ENCODE peak calls at places on chromosomes 16 and 17, in six cellular contexts. A is prostate gland, M is GM23338, R is upper lobe of left lung, L is transverse colon, C is breast epithelium. P is an unnamed sample.

GRCh38 chr17:6753565-6753964 is 2.3 kb upstream of the XAF1 start:
- DNase-seq in A (no peak), M (no peak), R (no peak), L (no peak), C (no peak), P (no peak)

GRCh38 chr17:36940313-36941264 is 3.3 kb downstream of the LHX1 start:
- DNase-seq in A (no peak), M (peak; percentile 50), R (no peak), L (no peak), C (no peak), P (no peak)

GRCh38 chr17:45940826-45941225 is 46.5 kb downstream of the MAPT start:
- DNase-seq in A (peak; percentile 75), M (no peak), R (peak; percentile 81), L (peak; percentile 26), C (peak; percentile 63), P (no peak)

GRCh38 chr17:48374650-48375230 is 55.3 kb downstream of the SKAP1 start:
- DNase-seq in A (no peak), M (peak; percentile 85), R (peak; percentile 25), L (peak; percentile 67), C (no peak), P (no peak)

GRCh38 chr16:50303041-50303604 is 36.8 kb downstream of the ADCY7 start:
- DNase-seq in A (no peak), M (no peak), R (peak; percentile 21), L (no peak), C (no peak), P (peak; percentile 51)

GRCh38 chr17:62781356-62781755 is 26.8 kb downstream of the MARCHF10 start:
- DNase-seq in A (no peak), M (no peak), R (peak; percentile 32), L (no peak), C (no peak), P (no peak)

GRCh38 chr17:67836205-67836987 is 11.1 kb downstream of the BPTF start:
- DNase-seq in A (no peak), M (no peak), R (no peak), L (no peak), C (no peak), P (no peak)

GRCh38 chr16:351804-352520 is 561 bp downstream of the AXIN1 start:
- DNase-seq in A (no peak), M (peak; percentile 61), R (no peak), L (peak; percentile 46), C (no peak), P (peak; percentile 93)

GRCh38 chr17:8574687-8575086 is 55.8 kb downstream of the MYH10 start:
- DNase-seq in A (no peak), M (peak; percentile 22), R (no peak), L (no peak), C (no peak), P (no peak)

GRCh38 chr16:31141489-31142108 is 6.1 kb upstream of the PRSS8 start:
- DNase-seq in A (no peak), M (no peak), R (peak; percentile 47), L (no peak), C (no peak), P (peak; percentile 87)

GRCh38 chr16:588639-588888 is 1.3 kb upstream of the RAB40C start:
- DNase-seq in A (no peak), M (peak; percentile 78), R (peak; percentile 47), L (peak; percentile 64), C (no peak), P (peak; percentile 92)

GRCh38 chr17:9291912-9292562 is 270.7 kb downstream of the NTN1 start:
- DNase-seq in A (peak; percentile 46), M (peak; percentile 60), R (no peak), L (peak; percentile 43), C (peak; percentile 55), P (peak; percentile 74)

GRCh38 chr16:67537636-67538591 is 9.3 kb downstream of the RIPOR1 start:
- DNase-seq in A (peak; percentile 31), M (peak; percentile 52), R (peak; percentile 81), L (peak; percentile 73), C (peak; percentile 64), P (peak; percentile 95)

GRCh38 chr16:87648236-87648635 is 45.9 kb downstream of the JPH3 start:
- DNase-seq in A (no peak), M (no peak), R (no peak), L (no peak), C (no peak), P (no peak)

GRCh38 chr16:1989826-1990335 is at the start of gene SYNGR3:
- DNase-seq in A (no peak), M (peak; percentile 54), R (no peak), L (no peak), C (no peak), P (no peak)

GRCh38 chr17:80732268-80732667 is 187.6 kb downstream of the RPTOR start:
- DNase-seq in A (no peak), M (no peak), R (no peak), L (no peak), C (no peak), P (no peak)

GRCh38 chr16:76052725-76053124 is 224.5 kb upstream of the CNTNAP4 start:
- DNase-seq in A (no peak), M (no peak), R (no peak), L (no peak), C (no peak), P (no peak)

GRCh38 chr16:53631236-53631635 is 72.4 kb downstream of the RPGRIP1L start:
- DNase-seq in A (no peak), M (no peak), R (no peak), L (no peak), C (no peak), P (no peak)

DNA sequence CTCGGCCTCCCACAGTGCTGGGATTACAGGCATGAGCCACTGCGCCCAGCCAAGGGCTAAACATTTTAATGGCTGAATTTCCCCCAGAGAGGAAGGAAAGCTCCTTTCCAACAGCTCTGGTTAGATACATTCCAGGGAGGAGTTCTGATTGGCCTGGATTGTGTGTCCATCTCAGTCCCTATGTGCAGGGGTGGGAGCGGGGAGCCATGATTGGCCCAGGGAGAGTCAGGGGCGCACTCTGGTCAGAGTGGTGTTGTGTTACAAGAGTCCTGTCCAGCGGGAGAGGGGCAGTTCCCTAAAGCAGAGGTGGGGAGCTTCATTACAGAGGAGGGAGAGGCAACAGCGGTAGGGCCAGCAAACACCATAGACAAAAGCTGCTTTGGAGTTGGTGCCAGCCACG is 75.0 kb downstream of the RAP1GAP2 start:
- DNase-seq in A (no peak), M (peak; percentile 92), R (no peak), L (no peak), C (no peak), P (no peak)
- H3K4me1 ChIP-seq in A (no peaks in the 10 kb centered on the region), M (peaks cover 56% of the 10 kb centered on the region), R (no peaks in the 10 kb centered on the region), L (no peaks in the 10 kb centered on the region), C (no peaks in the 10 kb centered on the region), P (no peaks in the 10 kb centered on the region)

DNA sequence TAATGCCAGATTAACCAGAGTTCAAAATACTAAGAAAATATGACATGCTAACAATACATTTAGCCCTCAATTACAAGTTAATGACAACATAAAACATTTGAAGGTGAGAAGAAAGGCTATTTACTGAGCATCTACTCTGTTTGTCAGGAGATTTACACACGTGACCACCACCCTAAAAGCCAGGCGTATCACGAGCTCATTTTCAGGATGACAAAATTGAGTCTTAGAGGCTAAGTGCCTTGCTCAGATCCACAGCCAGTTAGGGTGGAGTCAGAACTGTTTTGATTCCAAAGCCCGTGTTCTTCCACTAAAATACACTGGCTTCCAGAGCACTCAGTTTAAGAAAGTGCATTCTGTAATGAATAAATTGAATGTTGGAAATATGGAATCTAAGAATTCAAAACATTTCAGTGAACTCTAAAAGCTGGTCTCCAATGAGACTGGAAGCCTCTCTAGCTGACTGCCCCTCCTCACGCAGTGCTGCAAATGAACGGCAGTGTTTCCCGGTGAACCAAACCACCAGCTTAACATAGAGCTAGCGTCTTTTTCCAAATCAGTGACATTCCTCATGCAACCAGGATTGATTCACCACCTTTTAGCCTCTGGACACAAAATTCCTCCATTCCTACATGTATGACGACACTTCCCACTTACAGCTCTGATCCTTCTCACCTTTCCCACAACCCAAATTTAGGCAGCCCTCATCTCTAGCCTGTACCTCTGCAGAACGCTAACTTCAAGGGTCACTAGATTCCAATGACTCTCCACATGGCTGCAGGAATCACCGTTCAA is 5.9 kb downstream of the ZDHHC7 start:
- DNase-seq in A (no peak), M (no peak), R (no peak), L (no peak), C (no peak), P (no peak)
- TF ChIP-seq POLR2AphosphoS5 in A (peak; percentile 28), M (no peak), R (no peak), L (peak; percentile 4), C (peak; percentile 39), P (no peak)

DNA sequence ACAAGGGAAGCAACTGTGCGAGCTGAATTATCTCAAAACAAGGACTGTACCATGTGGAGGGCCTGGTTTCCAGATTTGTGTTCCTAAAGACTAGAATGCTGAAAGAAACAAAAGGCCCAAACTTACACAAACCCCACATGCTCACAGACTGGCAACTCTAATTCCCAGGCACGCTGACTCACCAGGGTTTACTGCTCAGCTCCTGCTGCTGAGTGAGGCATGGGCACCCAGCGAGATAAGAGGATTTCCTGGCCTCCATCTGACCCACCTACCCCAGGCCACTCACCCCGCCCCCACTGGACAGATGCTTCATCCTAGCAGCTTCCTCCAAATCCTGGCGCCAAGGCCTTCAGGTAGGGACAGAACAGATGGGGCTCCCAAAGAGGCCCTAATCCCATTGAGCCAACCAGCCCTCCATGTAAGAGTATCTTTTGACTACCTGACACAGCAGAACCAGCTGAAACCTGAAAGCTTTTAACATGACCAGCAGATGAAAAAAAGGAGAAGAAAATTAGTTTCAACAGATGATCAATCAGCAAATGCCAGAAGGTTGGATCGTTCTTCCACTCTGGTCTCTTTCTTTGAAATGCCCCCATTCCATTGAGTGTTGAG is 33.9 kb downstream of the DCUN1D3 start:
- DNase-seq in A (no peak), M (no peak), R (no peak), L (peak; percentile 17), C (no peak), P (no peak)
- H3K27ac ChIP-seq in A (peak overlapping the region; percentile 33), M (peak overlapping the region; percentile 30), R (peak overlapping the region; percentile 12), L (peak overlapping the region; percentile 68), C (peak overlapping the region; percentile 49), P (no peak overlapping the region)

GRCh38 chr17:2083613-2084128 is 28.8 kb downstream of the HIC1 start:
- DNase-seq in A (no peak), M (no peak), R (peak; percentile 88), L (peak; percentile 44), C (no peak), P (no peak)
- H3K4me1 ChIP-seq in A (peaks cover 13% of the 10 kb centered on the region), M (no peaks in the 10 kb centered on the region), R (peaks cover 61% of the 10 kb centered on the region), L (peaks cover 69% of the 10 kb centered on the region), C (peaks cover 27% of the 10 kb centered on the region), P (peaks cover 71% of the 10 kb centered on the region)

DNA sequence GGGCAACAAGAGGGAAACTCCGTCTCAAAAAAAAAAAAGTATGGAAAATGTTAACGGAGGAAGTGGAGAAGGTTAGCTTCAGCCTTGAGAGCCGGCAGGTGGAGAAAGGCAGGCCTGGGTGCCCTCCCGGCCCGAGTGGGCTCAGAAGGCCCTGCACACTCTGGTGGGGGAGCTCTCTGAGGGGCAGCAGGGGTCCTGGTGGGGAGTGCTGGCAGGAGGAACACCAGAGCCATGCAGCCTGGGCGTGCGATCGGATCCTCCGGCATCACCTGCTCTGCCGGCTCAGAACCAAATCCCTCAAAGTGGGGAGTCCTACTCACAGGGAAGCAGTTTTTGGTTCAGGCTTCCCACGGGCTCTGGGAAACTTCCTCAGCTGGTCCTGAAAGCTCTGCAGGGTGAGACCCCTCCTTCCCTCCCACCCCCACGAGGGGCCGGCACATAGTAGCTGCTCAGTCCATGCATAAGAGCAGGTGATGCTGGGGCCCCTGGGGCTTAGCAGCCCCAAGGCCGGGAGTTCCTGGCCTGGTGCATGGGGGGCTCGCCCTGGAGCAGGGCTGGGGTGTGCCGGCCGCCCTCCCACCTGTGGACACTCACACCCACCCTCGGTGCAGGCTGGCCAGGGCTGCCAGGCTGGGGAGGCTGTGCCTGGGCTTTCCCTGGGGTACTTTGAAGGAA is 1.2 kb downstream of the FN3K start:
- DNase-seq in A (no peak), M (no peak), R (no peak), L (no peak), C (no peak), P (no peak)
- TF ChIP-seq POLR2AphosphoS5 in A (no peak), M (no peak), R (no peak), L (no peak), C (no peak), P (no peak)

P was measured in spleen.